ENCODE peak calls at places on chromosomes 3 and 15, in eight cellular contexts. One of them, this sample, is unnamed. For H3K9me3, the result is how much of the 10 kb centered on the place peaks cover.

GRCh38 chr3:50502584-50503423 is 630 bp downstream of the CACNA2D2 start:
- DNase-seq in mammary epithelial cell: no peak
- DNase-seq in cardiac muscle cell: peak
- DNase-seq in CD8-positive, alpha-beta T cell: no peak
- DNase-seq in lower lobe of right lung: no peak
- DNase-seq in Caco-2: no peak
- DNase-seq in stomach: no peak
- DNase-seq in left lung: no peak
- DNase-seq in this sample: no peak

GRCh38 chr3:142941373-142942123 is 21.9 kb downstream of the PAQR9 start:
- DNase-seq in mammary epithelial cell: no peak
- DNase-seq in left lung: no peak
- DNase-seq in stomach: no peak
- DNase-seq in Caco-2: no peak
- DNase-seq in CD8-positive, alpha-beta T cell: no peak
- DNase-seq in lower lobe of right lung: no peak
- DNase-seq in cardiac muscle cell: no peak
- DNase-seq in this sample: no peak

GRCh38 chr15:69328739-69329138 is 30.0 kb downstream of the PAQR5 start:
- DNase-seq in stomach: no peak
- DNase-seq in mammary epithelial cell: no peak
- DNase-seq in left lung: no peak
- DNase-seq in Caco-2: peak
- DNase-seq in cardiac muscle cell: no peak
- DNase-seq in lower lobe of right lung: no peak
- DNase-seq in CD8-positive, alpha-beta T cell: no peak
- DNase-seq in this sample: no peak

GRCh38 chr3:25594007-25594502 is 70.7 kb downstream of the TOP2B start:
- DNase-seq in mammary epithelial cell: peak
- DNase-seq in left lung: no peak
- DNase-seq in stomach: no peak
- DNase-seq in cardiac muscle cell: peak
- DNase-seq in CD8-positive, alpha-beta T cell: no peak
- DNase-seq in Caco-2: peak
- DNase-seq in lower lobe of right lung: no peak
- DNase-seq in this sample: no peak

GRCh38 chr3:71466483-71466882 is 117.0 kb downstream of the FOXP1 start:
- DNase-seq in left lung: no peak
- DNase-seq in lower lobe of right lung: no peak
- DNase-seq in Caco-2: no peak
- DNase-seq in mammary epithelial cell: no peak
- DNase-seq in CD8-positive, alpha-beta T cell: no peak
- DNase-seq in stomach: no peak
- DNase-seq in cardiac muscle cell: no peak
- DNase-seq in this sample: no peak

GRCh38 chr3:105791134-105791533 is 77.7 kb downstream of the CBLB start:
- DNase-seq in cardiac muscle cell: no peak
- DNase-seq in CD8-positive, alpha-beta T cell: no peak
- DNase-seq in mammary epithelial cell: no peak
- DNase-seq in lower lobe of right lung: no peak
- DNase-seq in Caco-2: no peak
- DNase-seq in left lung: no peak
- DNase-seq in stomach: no peak
- DNase-seq in this sample: peak

GRCh38 chr15:68608206-68608843 is 29.5 kb downstream of the CORO2B start:
- DNase-seq in cardiac muscle cell: peak
- DNase-seq in lower lobe of right lung: no peak
- DNase-seq in mammary epithelial cell: no peak
- DNase-seq in left lung: no peak
- DNase-seq in stomach: no peak
- DNase-seq in Caco-2: no peak
- DNase-seq in CD8-positive, alpha-beta T cell: no peak
- DNase-seq in this sample: peak

GRCh38 chr3:137815251-137815650 is 51.1 kb downstream of the SOX14 start:
- DNase-seq in lower lobe of right lung: no peak
- DNase-seq in Caco-2: no peak
- DNase-seq in stomach: no peak
- DNase-seq in left lung: no peak
- DNase-seq in mammary epithelial cell: no peak
- DNase-seq in CD8-positive, alpha-beta T cell: no peak
- DNase-seq in cardiac muscle cell: no peak
- DNase-seq in this sample: no peak

GRCh38 chr3:129596194-129597086 is 10.0 kb downstream of the PLXND1 start:
- DNase-seq in cardiac muscle cell: peak
- DNase-seq in left lung: no peak
- DNase-seq in CD8-positive, alpha-beta T cell: no peak
- DNase-seq in stomach: no peak
- DNase-seq in mammary epithelial cell: no peak
- DNase-seq in Caco-2: peak
- DNase-seq in lower lobe of right lung: peak
- DNase-seq in this sample: peak

GRCh38 chr15:76310470-76311070 is 699 bp downstream of the ETFA start:
- DNase-seq in left lung: no peak
- DNase-seq in stomach: no peak
- DNase-seq in cardiac muscle cell: peak
- DNase-seq in mammary epithelial cell: no peak
- DNase-seq in CD8-positive, alpha-beta T cell: no peak
- DNase-seq in Caco-2: no peak
- DNase-seq in lower lobe of right lung: no peak
- DNase-seq in this sample: no peak

GRCh38 chr3:11290743-11291680 is 18.8 kb downstream of the ATG7 start:
- DNase-seq in stomach: no peak
- DNase-seq in Caco-2: no peak
- DNase-seq in CD8-positive, alpha-beta T cell: no peak
- DNase-seq in lower lobe of right lung: no peak
- DNase-seq in cardiac muscle cell: no peak
- DNase-seq in mammary epithelial cell: peak
- DNase-seq in left lung: no peak
- DNase-seq in this sample: no peak

GRCh38 chr3:119559441-119559963 is at the start of gene CD80:
- DNase-seq in cardiac muscle cell: peak
- DNase-seq in stomach: peak
- DNase-seq in Caco-2: peak
- DNase-seq in CD8-positive, alpha-beta T cell: peak
- DNase-seq in lower lobe of right lung: peak
- DNase-seq in left lung: no peak
- DNase-seq in mammary epithelial cell: peak
- DNase-seq in this sample: peak

GRCh38 chr3:193250492-193250891 is 9.5 kb downstream of the PLAAT1 start:
- DNase-seq in left lung: no peak
- DNase-seq in stomach: no peak
- DNase-seq in lower lobe of right lung: no peak
- DNase-seq in cardiac muscle cell: no peak
- DNase-seq in mammary epithelial cell: no peak
- DNase-seq in Caco-2: no peak
- DNase-seq in CD8-positive, alpha-beta T cell: no peak
- DNase-seq in this sample: no peak

GRCh38 chr3:116166121-116166520 is 279.2 kb downstream of the LSAMP start:
- DNase-seq in CD8-positive, alpha-beta T cell: no peak
- DNase-seq in Caco-2: no peak
- DNase-seq in left lung: no peak
- DNase-seq in cardiac muscle cell: no peak
- DNase-seq in lower lobe of right lung: no peak
- DNase-seq in mammary epithelial cell: no peak
- DNase-seq in stomach: no peak
- DNase-seq in this sample: no peak

GRCh38 chr3:42490243-42490642 is 12.2 kb upstream of the VIPR1 start:
- DNase-seq in lower lobe of right lung: peak
- DNase-seq in cardiac muscle cell: peak
- DNase-seq in CD8-positive, alpha-beta T cell: no peak
- DNase-seq in stomach: peak
- DNase-seq in Caco-2: no peak
- DNase-seq in mammary epithelial cell: peak
- DNase-seq in left lung: peak
- DNase-seq in this sample: peak

GRCh38 chr15:50232791-50233190 is 32.7 kb downstream of the HDC start:
- DNase-seq in CD8-positive, alpha-beta T cell: no peak
- DNase-seq in Caco-2: peak
- DNase-seq in left lung: no peak
- DNase-seq in mammary epithelial cell: no peak
- DNase-seq in cardiac muscle cell: no peak
- DNase-seq in lower lobe of right lung: no peak
- DNase-seq in stomach: no peak
- DNase-seq in this sample: no peak

GRCh38 chr3:119871571-119871970 is 89.7 kb downstream of the NR1I2 start:
- DNase-seq in stomach: no peak
- DNase-seq in mammary epithelial cell: no peak
- DNase-seq in cardiac muscle cell: no peak
- DNase-seq in left lung: no peak
- DNase-seq in Caco-2: no peak
- DNase-seq in lower lobe of right lung: no peak
- DNase-seq in CD8-positive, alpha-beta T cell: no peak
- DNase-seq in this sample: no peak

GRCh38 chr3:118204052-118204451 is 830.6 kb downstream of the IGSF11 start:
- DNase-seq in Caco-2: no peak
- DNase-seq in left lung: no peak
- DNase-seq in lower lobe of right lung: no peak
- DNase-seq in CD8-positive, alpha-beta T cell: no peak
- DNase-seq in cardiac muscle cell: no peak
- DNase-seq in stomach: no peak
- DNase-seq in mammary epithelial cell: no peak
- DNase-seq in this sample: no peak
- H3K9me3 ChIP-seq in Caco-2: under half
- H3K9me3 ChIP-seq in left lung: under half
- H3K9me3 ChIP-seq in lower lobe of right lung: under half
- H3K9me3 ChIP-seq in CD8-positive, alpha-beta T cell: under half
- H3K9me3 ChIP-seq in cardiac muscle cell: under half
- H3K9me3 ChIP-seq in stomach: under half
- H3K9me3 ChIP-seq in mammary epithelial cell: under half
- H3K9me3 ChIP-seq in this sample: under half

GRCh38 chr3:13842226-13842625 is 37.6 kb downstream of the WNT7A start:
- DNase-seq in lower lobe of right lung: no peak
- DNase-seq in stomach: no peak
- DNase-seq in left lung: no peak
- DNase-seq in Caco-2: no peak
- DNase-seq in CD8-positive, alpha-beta T cell: no peak
- DNase-seq in cardiac muscle cell: no peak
- DNase-seq in mammary epithelial cell: no peak
- DNase-seq in this sample: no peak

GRCh38 chr3:13839766-13840340 is 40.0 kb downstream of the WNT7A start:
- DNase-seq in cardiac muscle cell: no peak
- DNase-seq in stomach: no peak
- DNase-seq in lower lobe of right lung: no peak
- DNase-seq in Caco-2: no peak
- DNase-seq in CD8-positive, alpha-beta T cell: no peak
- DNase-seq in left lung: no peak
- DNase-seq in mammary epithelial cell: peak
- DNase-seq in this sample: no peak

GRCh38 chr3:13840456-13840855 is 39.4 kb downstream of the WNT7A start:
- DNase-seq in cardiac muscle cell: no peak
- DNase-seq in mammary epithelial cell: no peak
- DNase-seq in CD8-positive, alpha-beta T cell: no peak
- DNase-seq in left lung: no peak
- DNase-seq in lower lobe of right lung: no peak
- DNase-seq in Caco-2: no peak
- DNase-seq in stomach: no peak
- DNase-seq in this sample: no peak

GRCh38 chr3:13841826-13842225 is 38.0 kb downstream of the WNT7A start:
- DNase-seq in cardiac muscle cell: no peak
- DNase-seq in mammary epithelial cell: no peak
- DNase-seq in stomach: no peak
- DNase-seq in CD8-positive, alpha-beta T cell: no peak
- DNase-seq in Caco-2: no peak
- DNase-seq in lower lobe of right lung: no peak
- DNase-seq in left lung: no peak
- DNase-seq in this sample: no peak

GRCh38 chr3:13841141-13841540 is 38.7 kb downstream of the WNT7A start:
- DNase-seq in mammary epithelial cell: peak
- DNase-seq in cardiac muscle cell: no peak
- DNase-seq in Caco-2: no peak
- DNase-seq in stomach: no peak
- DNase-seq in lower lobe of right lung: no peak
- DNase-seq in CD8-positive, alpha-beta T cell: no peak
- DNase-seq in left lung: no peak
- DNase-seq in this sample: no peak
- H3K9me3 ChIP-seq in mammary epithelial cell: under half
- H3K9me3 ChIP-seq in cardiac muscle cell: under half
- H3K9me3 ChIP-seq in Caco-2: under half
- H3K9me3 ChIP-seq in stomach: under half
- H3K9me3 ChIP-seq in lower lobe of right lung: under half
- H3K9me3 ChIP-seq in CD8-positive, alpha-beta T cell: under half
- H3K9me3 ChIP-seq in left lung: under half
- H3K9me3 ChIP-seq in this sample: under half

GRCh38 chr3:294096-294495 is 97.5 kb downstream of the CHL1 start:
- DNase-seq in Caco-2: no peak
- DNase-seq in cardiac muscle cell: no peak
- DNase-seq in CD8-positive, alpha-beta T cell: no peak
- DNase-seq in mammary epithelial cell: peak
- DNase-seq in left lung: no peak
- DNase-seq in stomach: no peak
- DNase-seq in lower lobe of right lung: no peak
- DNase-seq in this sample: no peak

GRCh38 chr3:291028-291427 is 94.5 kb downstream of the CHL1 start:
- DNase-seq in cardiac muscle cell: no peak
- DNase-seq in Caco-2: no peak
- DNase-seq in left lung: no peak
- DNase-seq in stomach: no peak
- DNase-seq in lower lobe of right lung: no peak
- DNase-seq in mammary epithelial cell: no peak
- DNase-seq in CD8-positive, alpha-beta T cell: no peak
- DNase-seq in this sample: no peak

GRCh38 chr3:297585-297984 is 101.0 kb downstream of the CHL1 start:
- DNase-seq in CD8-positive, alpha-beta T cell: no peak
- DNase-seq in mammary epithelial cell: no peak
- DNase-seq in cardiac muscle cell: no peak
- DNase-seq in lower lobe of right lung: no peak
- DNase-seq in stomach: no peak
- DNase-seq in Caco-2: no peak
- DNase-seq in left lung: no peak
- DNase-seq in this sample: no peak

GRCh38 chr3:292038-292437 is 95.5 kb downstream of the CHL1 start:
- DNase-seq in Caco-2: no peak
- DNase-seq in mammary epithelial cell: no peak
- DNase-seq in lower lobe of right lung: no peak
- DNase-seq in stomach: no peak
- DNase-seq in CD8-positive, alpha-beta T cell: no peak
- DNase-seq in cardiac muscle cell: no peak
- DNase-seq in left lung: no peak
- DNase-seq in this sample: no peak

GRCh38 chr3:294581-294980 is 98.0 kb downstream of the CHL1 start:
- DNase-seq in stomach: no peak
- DNase-seq in left lung: no peak
- DNase-seq in mammary epithelial cell: no peak
- DNase-seq in Caco-2: no peak
- DNase-seq in CD8-positive, alpha-beta T cell: no peak
- DNase-seq in lower lobe of right lung: no peak
- DNase-seq in cardiac muscle cell: no peak
- DNase-seq in this sample: no peak
- H3K9me3 ChIP-seq in stomach: under half
- H3K9me3 ChIP-seq in left lung: under half
- H3K9me3 ChIP-seq in mammary epithelial cell: under half
- H3K9me3 ChIP-seq in Caco-2: under half
- H3K9me3 ChIP-seq in CD8-positive, alpha-beta T cell: under half
- H3K9me3 ChIP-seq in lower lobe of right lung: under half
- H3K9me3 ChIP-seq in cardiac muscle cell: under half
- H3K9me3 ChIP-seq in this sample: under half

DNA sequence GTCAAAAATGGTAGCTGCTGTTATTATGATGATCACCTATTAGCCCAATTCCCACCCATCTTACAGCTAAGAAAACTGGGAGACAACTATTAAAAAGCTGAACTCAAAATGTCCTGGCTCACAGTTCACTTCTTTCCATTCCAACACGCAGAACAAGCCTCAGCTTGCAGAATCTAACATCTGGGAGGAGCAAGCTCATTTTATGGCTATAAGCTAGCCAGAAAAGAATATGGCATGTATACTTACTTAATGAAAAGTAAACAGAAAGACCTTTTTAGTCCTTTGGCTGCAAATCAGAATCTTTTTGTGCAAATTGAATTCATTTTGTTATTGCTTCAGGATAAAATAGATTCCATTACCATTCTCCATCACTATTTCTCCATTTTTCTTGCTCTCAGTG is 34.8 kb upstream of the CFAP20DC start:
- DNase-seq in mammary epithelial cell: peak
- DNase-seq in Caco-2: peak
- DNase-seq in cardiac muscle cell: no peak
- DNase-seq in CD8-positive, alpha-beta T cell: no peak
- DNase-seq in stomach: no peak
- DNase-seq in lower lobe of right lung: no peak
- DNase-seq in left lung: no peak
- DNase-seq in this sample: no peak
- H3K9me3 ChIP-seq in mammary epithelial cell: under half
- H3K9me3 ChIP-seq in Caco-2: under half
- H3K9me3 ChIP-seq in cardiac muscle cell: under half
- H3K9me3 ChIP-seq in CD8-positive, alpha-beta T cell: under half
- H3K9me3 ChIP-seq in stomach: under half
- H3K9me3 ChIP-seq in lower lobe of right lung: under half
- H3K9me3 ChIP-seq in left lung: under half
- H3K9me3 ChIP-seq in this sample: under half

This sample was measured in sigmoid colon.